ENCODE peak calls at places on chromosomes 4 and X, in ten cellular contexts. F, D, S, N, J, V, I, A, X and L are unnamed samples.

GRCh38 chrX:149314031-149314430 is 191.1 kb downstream of the IDS start:
- DNase-seq in V (no peak), J (no peak), F (peak; percentile 3), N (no peak), I (no peak), X (no peak), S (no peak), D (no peak), A (no peak), L (peak; percentile 29)

GRCh38 chr4:101790521-101791188 is at the start of gene BANK1:
- DNase-seq in V (peak; percentile 50), J (peak; percentile 75), I (peak; percentile 62), F (peak; percentile 51), X (peak; percentile 15), A (no peak), N (peak; percentile 89), D (peak; percentile 42), S (peak; percentile 84), L (peak; percentile 68)

GRCh38 chr4:142095886-142096605 is 459.7 kb downstream of the IL15 start:
- DNase-seq in J (no peak), S (no peak), F (peak; percentile 39), A (no peak), I (no peak), X (no peak), V (no peak), D (no peak), N (no peak), L (peak; percentile 28)

GRCh38 chrX:12878536-12878935 is 11.7 kb downstream of the TLR7 start:
- DNase-seq in D (no peak), J (no peak), S (no peak), V (no peak), N (no peak), X (no peak), A (no peak), I (no peak), F (no peak), L (no peak)

GRCh38 chr4:140706276-140706625 is 49.9 kb downstream of the TBC1D9 start:
- DNase-seq in N (no peak), F (no peak), I (no peak), V (no peak), D (no peak), S (no peak), J (no peak), X (no peak), A (no peak), L (no peak)

GRCh38 chrX:118566359-118566758 is 70.7 kb downstream of the DOCK11 start:
- DNase-seq in J (no peak), A (no peak), D (no peak), F (no peak), N (no peak), I (no peak), V (no peak), X (no peak), S (no peak), L (no peak)

GRCh38 chr4:73911746-73912145 is 42.6 kb downstream of the CXCL1 start:
- DNase-seq in D (no peak), V (no peak), N (no peak), I (no peak), J (no peak), X (no peak), A (no peak), F (no peak), S (no peak), L (no peak)

GRCh38 chr4:139806929-139807328 is 141.3 kb downstream of the MGST2 start:
- DNase-seq in D (no peak), I (no peak), N (no peak), V (no peak), F (no peak), X (no peak), A (no peak), S (no peak), J (no peak), L (no peak)

GRCh38 chr4:47736555-47736954 is 101.3 kb downstream of the CORIN start:
- DNase-seq in D (no peak), N (no peak), I (no peak), S (no peak), F (no peak), V (no peak), A (no peak), X (no peak), J (no peak), L (no peak)

GRCh38 chrX:55451125-55451524 is 802 bp upstream of the MAGEH1 start:
- DNase-seq in V (no peak), N (no peak), F (peak; percentile 2), I (no peak), S (no peak), A (no peak), J (no peak), X (no peak), D (no peak), L (no peak)

GRCh38 chr4:6884341-6884870 is 25.2 kb upstream of the TBC1D14 start:
- DNase-seq in V (no peak), S (no peak), F (no peak), X (no peak), A (no peak), D (no peak), N (peak; percentile 46), J (no peak), I (no peak), L (no peak)

GRCh38 chr4:78293841-78294301 is 236.7 kb downstream of the FRAS1 start:
- DNase-seq in J (no peak), V (no peak), X (no peak), A (no peak), N (no peak), F (no peak), I (no peak), S (no peak), D (no peak), L (no peak)

GRCh38 chrX:152915541-152916241 is 17.8 kb downstream of the ZNF185 start:
- DNase-seq in N (peak; percentile 52), D (no peak), V (no peak), X (peak; percentile 1), A (no peak), F (peak; percentile 30), S (no peak), J (peak; percentile 34), I (no peak), L (peak; percentile 68)

GRCh38 chr4:164529486-164529885 is 224.4 kb upstream of the SMIM31 start:
- DNase-seq in S (no peak), V (no peak), N (no peak), F (no peak), A (no peak), I (no peak), J (no peak), X (no peak), D (no peak), L (no peak)

GRCh38 chr4:14920759-14921313 is 81.4 kb upstream of the CPEB2 start:
- DNase-seq in V (no peak), F (no peak), J (no peak), S (no peak), X (no peak), D (no peak), A (no peak), I (no peak), N (no peak), L (no peak)

GRCh38 chr4:6278801-6279197 is 9.1 kb downstream of the WFS1 start:
- DNase-seq in I (no peak), X (no peak), N (peak; percentile 32), J (peak; percentile 84), S (peak; percentile 79), F (no peak), V (peak; percentile 71), D (peak; percentile 46), A (no peak), L (no peak)

GRCh38 chrX:97743014-97743413 is 859.3 kb downstream of the RPA4 start:
- DNase-seq in X (no peak), D (no peak), F (no peak), S (no peak), V (no peak), N (no peak), A (no peak), J (no peak), I (no peak), L (no peak)

GRCh38 chrX:9858080-9858479 is 71.9 kb downstream of the SHROOM2 start:
- DNase-seq in A (no peak), X (no peak), J (no peak), S (no peak), N (no peak), I (no peak), D (no peak), V (no peak), F (no peak), L (no peak)

GRCh38 chrX:12895856-12896255 is 10.6 kb upstream of the TLR8 start:
- DNase-seq in F (no peak), X (no peak), J (no peak), A (no peak), D (no peak), S (no peak), N (no peak), V (no peak), I (no peak), L (no peak)

GRCh38 chrX:50697691-50698090 is 116.3 kb downstream of the SHROOM4 start:
- DNase-seq in I (no peak), D (no peak), F (no peak), A (no peak), V (no peak), J (no peak), X (no peak), S (no peak), N (no peak), L (no peak)

GRCh38 chr4:25088342-25088952 is 57.7 kb upstream of the LGI2 start:
- DNase-seq in J (no peak), X (no peak), A (peak; percentile 33), V (peak; percentile 51), D (no peak), F (peak; percentile 29), S (no peak), N (no peak), I (no peak), L (no peak)

GRCh38 chr4:30839583-30840520 is 119.7 kb downstream of the PCDH7 start:
- DNase-seq in X (no peak), J (no peak), S (no peak), N (no peak), F (peak; percentile 20), A (no peak), I (no peak), V (no peak), D (no peak), L (peak; percentile 41)

GRCh38 chrX:54074826-54075225 is 30.6 kb upstream of the PHF8 start:
- DNase-seq in D (no peak), V (no peak), F (no peak), A (no peak), X (no peak), J (no peak), S (no peak), N (no peak), I (no peak), L (no peak)

GRCh38 chr4:8503801-8504200 is 63.2 kb downstream of the TRMT44 start:
- DNase-seq in V (no peak), A (no peak), S (no peak), F (peak; percentile 19), I (peak; percentile 37), D (no peak), J (no peak), X (no peak), N (no peak), L (peak; percentile 70)

GRCh38 chr4:40507977-40508376 is 121.7 kb downstream of the RBM47 start:
- DNase-seq in I (no peak), S (no peak), F (no peak), J (no peak), A (no peak), N (no peak), D (no peak), X (no peak), V (no peak), L (no peak)

GRCh38 chr4:152691761-152692160 is 12.0 kb upstream of the TMEM154 start:
- DNase-seq in V (no peak), S (no peak), X (no peak), A (no peak), F (no peak), N (no peak), I (no peak), J (no peak), D (no peak), L (no peak)

GRCh38 chr4:122503214-122503613 is 46.7 kb upstream of the IL2 start:
- DNase-seq in D (no peak), N (no peak), I (no peak), V (no peak), X (no peak), A (no peak), S (no peak), F (no peak), J (no peak), L (no peak)

GRCh38 chr4:186839122-186840037 is 115.7 kb upstream of the FAT1 start:
- DNase-seq in J (no peak), N (no peak), I (no peak), A (no peak), F (no peak), X (no peak), V (peak; percentile 38), S (no peak), D (no peak), L (no peak)